ENCODE peak calls at places on chromosomes 13 and 19, in five cellular contexts. One of them, this sample, is unnamed.

GRCh38 chr19:10767726-10768125 is 49.8 kb downstream of the DNM2 start:
- DNase-seq in kidney epithelial cell: no peak
- DNase-seq in CD8-positive, alpha-beta T cell: no peak
- DNase-seq in AG10803: no peak
- DNase-seq in GM23338: no peak
- DNase-seq in this sample: no peak

GRCh38 chr13:21528616-21529015 is 69.5 kb upstream of the ZDHHC20 start:
- DNase-seq in GM23338: no peak
- DNase-seq in CD8-positive, alpha-beta T cell: no peak
- DNase-seq in kidney epithelial cell: peak; percentile 26
- DNase-seq in AG10803: peak; percentile 86
- DNase-seq in this sample: peak; percentile 7

GRCh38 chr19:7987084-7987768 is 18.2 kb downstream of the ELAVL1 start:
- DNase-seq in CD8-positive, alpha-beta T cell: no peak
- DNase-seq in kidney epithelial cell: no peak
- DNase-seq in AG10803: no peak
- DNase-seq in GM23338: no peak
- DNase-seq in this sample: no peak

GRCh38 chr13:73158851-73159250 is 100.0 kb downstream of the KLF5 start:
- DNase-seq in kidney epithelial cell: no peak
- DNase-seq in AG10803: peak; percentile 65
- DNase-seq in CD8-positive, alpha-beta T cell: no peak
- DNase-seq in GM23338: no peak
- DNase-seq in this sample: peak; percentile 72

GRCh38 chr13:72990883-72991282 is 67.9 kb upstream of the KLF5 start:
- DNase-seq in CD8-positive, alpha-beta T cell: no peak
- DNase-seq in kidney epithelial cell: no peak
- DNase-seq in GM23338: no peak
- DNase-seq in AG10803: peak; percentile 34
- DNase-seq in this sample: no peak

GRCh38 chr13:44416297-44416696 is 42.7 kb downstream of the SERP2 start:
- DNase-seq in kidney epithelial cell: no peak
- DNase-seq in GM23338: no peak
- DNase-seq in CD8-positive, alpha-beta T cell: no peak
- DNase-seq in AG10803: no peak
- DNase-seq in this sample: no peak

GRCh38 chr13:82407321-82407720 is 1475.0 kb downstream of the SLITRK1 start:
- DNase-seq in CD8-positive, alpha-beta T cell: no peak
- DNase-seq in kidney epithelial cell: no peak
- DNase-seq in AG10803: no peak
- DNase-seq in GM23338: peak; percentile 15
- DNase-seq in this sample: no peak

GRCh38 chr13:34025746-34026145 is 207.8 kb downstream of the RFC3 start:
- DNase-seq in CD8-positive, alpha-beta T cell: no peak
- DNase-seq in GM23338: no peak
- DNase-seq in kidney epithelial cell: no peak
- DNase-seq in AG10803: peak; percentile 75
- DNase-seq in this sample: peak; percentile 53

GRCh38 chr19:13966684-13967128 is 14.4 kb downstream of the DCAF15 start:
- DNase-seq in CD8-positive, alpha-beta T cell: no peak
- DNase-seq in GM23338: no peak
- DNase-seq in kidney epithelial cell: no peak
- DNase-seq in AG10803: no peak
- DNase-seq in this sample: no peak

GRCh38 chr13:97142452-97142851 is 79.7 kb upstream of the MBNL2 start:
- DNase-seq in kidney epithelial cell: no peak
- DNase-seq in CD8-positive, alpha-beta T cell: no peak
- DNase-seq in AG10803: peak; percentile 27
- DNase-seq in GM23338: peak; percentile 56
- DNase-seq in this sample: no peak

GRCh38 chr13:91375119-91375729 is 23.2 kb upstream of the GPC5 start:
- DNase-seq in AG10803: peak; percentile 5
- DNase-seq in GM23338: peak; percentile 51
- DNase-seq in CD8-positive, alpha-beta T cell: no peak
- DNase-seq in kidney epithelial cell: no peak
- DNase-seq in this sample: peak; percentile 15

GRCh38 chr13:53200498-53201453 is 172.2 kb downstream of the OLFM4 start:
- DNase-seq in CD8-positive, alpha-beta T cell: no peak
- DNase-seq in GM23338: peak; percentile 92
- DNase-seq in kidney epithelial cell: no peak
- DNase-seq in AG10803: peak; percentile 7
- DNase-seq in this sample: peak; percentile 18

GRCh38 chr13:101499406-101499805 is 46.9 kb downstream of the ITGBL1 start:
- DNase-seq in kidney epithelial cell: no peak
- DNase-seq in CD8-positive, alpha-beta T cell: no peak
- DNase-seq in AG10803: peak; percentile 54
- DNase-seq in GM23338: no peak
- DNase-seq in this sample: peak; percentile 4

GRCh38 chr13:100528820-100529219 is 59.8 kb downstream of the GGACT start:
- DNase-seq in CD8-positive, alpha-beta T cell: no peak
- DNase-seq in AG10803: no peak
- DNase-seq in GM23338: no peak
- DNase-seq in kidney epithelial cell: no peak
- DNase-seq in this sample: no peak

GRCh38 chr13:113378825-113379224 is 14.9 kb upstream of the GRTP1 start:
- DNase-seq in AG10803: no peak
- DNase-seq in CD8-positive, alpha-beta T cell: no peak
- DNase-seq in GM23338: no peak
- DNase-seq in kidney epithelial cell: no peak
- DNase-seq in this sample: no peak

GRCh38 chr13:74246398-74246975 is 112.3 kb upstream of the KLF12 start:
- DNase-seq in kidney epithelial cell: no peak
- DNase-seq in GM23338: no peak
- DNase-seq in CD8-positive, alpha-beta T cell: peak; percentile 51
- DNase-seq in AG10803: no peak
- DNase-seq in this sample: no peak

GRCh38 chr13:79874396-79875360 is 393.7 kb downstream of the NDFIP2 start:
- DNase-seq in kidney epithelial cell: no peak
- DNase-seq in CD8-positive, alpha-beta T cell: no peak
- DNase-seq in AG10803: peak; percentile 11
- DNase-seq in GM23338: peak; percentile 28
- DNase-seq in this sample: peak; percentile 69

GRCh38 chr13:29934531-29935308 is 84.3 kb upstream of the UBL3 start:
- DNase-seq in CD8-positive, alpha-beta T cell: no peak
- DNase-seq in GM23338: no peak
- DNase-seq in kidney epithelial cell: no peak
- DNase-seq in AG10803: no peak
- DNase-seq in this sample: peak; percentile 34

GRCh38 chr19:49224856-49225255 is 67.3 kb downstream of the TRPM4 start:
- DNase-seq in GM23338: peak; percentile 91
- DNase-seq in CD8-positive, alpha-beta T cell: no peak
- DNase-seq in kidney epithelial cell: no peak
- DNase-seq in AG10803: peak; percentile 42
- DNase-seq in this sample: peak; percentile 71
- TF ChIP-seq CTCF in GM23338: peak; percentile 87
- TF ChIP-seq CTCF in CD8-positive, alpha-beta T cell: no peak
- TF ChIP-seq CTCF in kidney epithelial cell: peak; percentile 56
- TF ChIP-seq CTCF in AG10803: peak; percentile 38
- TF ChIP-seq CTCF in this sample: peak; percentile 69

GRCh38 chr19:33376423-33376822 is 2.9 kb downstream of the CEBPG start:
- DNase-seq in CD8-positive, alpha-beta T cell: no peak
- DNase-seq in kidney epithelial cell: no peak
- DNase-seq in AG10803: peak; percentile 88
- DNase-seq in GM23338: no peak
- DNase-seq in this sample: peak; percentile 91

GRCh38 chr19:33375760-33376159 is 2.3 kb downstream of the CEBPG start:
- DNase-seq in GM23338: no peak
- DNase-seq in AG10803: peak; percentile 40
- DNase-seq in kidney epithelial cell: no peak
- DNase-seq in CD8-positive, alpha-beta T cell: no peak
- DNase-seq in this sample: peak; percentile 38

GRCh38 chr19:33373701-33374405 is at the start of gene CEBPG:
- DNase-seq in GM23338: peak; percentile 63
- DNase-seq in kidney epithelial cell: no peak
- DNase-seq in CD8-positive, alpha-beta T cell: peak; percentile 52
- DNase-seq in AG10803: peak; percentile 77
- DNase-seq in this sample: peak; percentile 54

GRCh38 chr19:33374406-33374703 is 846 bp downstream of the CEBPG start:
- DNase-seq in kidney epithelial cell: no peak
- DNase-seq in CD8-positive, alpha-beta T cell: peak; percentile 15
- DNase-seq in GM23338: no peak
- DNase-seq in AG10803: peak; percentile 44
- DNase-seq in this sample: peak; percentile 31

GRCh38 chr19:33375156-33375744 is 1.7 kb downstream of the CEBPG start:
- DNase-seq in CD8-positive, alpha-beta T cell: no peak
- DNase-seq in AG10803: no peak
- DNase-seq in GM23338: no peak
- DNase-seq in kidney epithelial cell: no peak
- DNase-seq in this sample: no peak
- H3K4me3 ChIP-seq in CD8-positive, alpha-beta T cell: peak overlapping the region; percentile 90
- H3K4me3 ChIP-seq in AG10803: peak overlapping the region; percentile 97
- H3K4me3 ChIP-seq in GM23338: peak overlapping the region; percentile 85
- H3K4me3 ChIP-seq in kidney epithelial cell: no peak overlapping the region
- H3K4me3 ChIP-seq in this sample: peak overlapping the region; percentile 63

DNA sequence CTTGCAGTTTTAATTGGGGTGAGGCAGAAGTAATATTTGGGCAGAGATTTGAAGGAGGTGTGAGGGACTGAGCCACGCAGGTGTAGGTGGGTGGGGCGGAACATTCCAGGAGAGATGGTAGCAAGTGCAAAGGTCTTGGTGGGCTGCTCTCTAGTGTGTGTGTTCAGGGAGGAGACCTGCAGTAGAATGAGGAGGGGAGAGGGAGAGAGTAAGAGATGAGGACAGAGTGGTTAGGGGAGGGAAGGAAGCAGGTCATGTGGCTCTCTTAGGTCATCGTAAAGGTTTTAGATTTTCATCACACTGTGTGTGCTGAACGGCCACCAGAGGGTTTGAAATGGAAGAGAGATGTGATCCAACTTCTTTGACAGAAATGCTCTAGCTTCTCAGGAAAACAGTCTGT is 33.5 kb downstream of the WASF3 start:
- DNase-seq in GM23338: peak; percentile 24
- DNase-seq in AG10803: no peak
- DNase-seq in CD8-positive, alpha-beta T cell: no peak
- DNase-seq in kidney epithelial cell: no peak
- DNase-seq in this sample: no peak
- TF ChIP-seq CTCF in GM23338: no peak
- TF ChIP-seq CTCF in AG10803: no peak
- TF ChIP-seq CTCF in CD8-positive, alpha-beta T cell: no peak
- TF ChIP-seq CTCF in kidney epithelial cell: no peak
- TF ChIP-seq CTCF in this sample: no peak

DNA sequence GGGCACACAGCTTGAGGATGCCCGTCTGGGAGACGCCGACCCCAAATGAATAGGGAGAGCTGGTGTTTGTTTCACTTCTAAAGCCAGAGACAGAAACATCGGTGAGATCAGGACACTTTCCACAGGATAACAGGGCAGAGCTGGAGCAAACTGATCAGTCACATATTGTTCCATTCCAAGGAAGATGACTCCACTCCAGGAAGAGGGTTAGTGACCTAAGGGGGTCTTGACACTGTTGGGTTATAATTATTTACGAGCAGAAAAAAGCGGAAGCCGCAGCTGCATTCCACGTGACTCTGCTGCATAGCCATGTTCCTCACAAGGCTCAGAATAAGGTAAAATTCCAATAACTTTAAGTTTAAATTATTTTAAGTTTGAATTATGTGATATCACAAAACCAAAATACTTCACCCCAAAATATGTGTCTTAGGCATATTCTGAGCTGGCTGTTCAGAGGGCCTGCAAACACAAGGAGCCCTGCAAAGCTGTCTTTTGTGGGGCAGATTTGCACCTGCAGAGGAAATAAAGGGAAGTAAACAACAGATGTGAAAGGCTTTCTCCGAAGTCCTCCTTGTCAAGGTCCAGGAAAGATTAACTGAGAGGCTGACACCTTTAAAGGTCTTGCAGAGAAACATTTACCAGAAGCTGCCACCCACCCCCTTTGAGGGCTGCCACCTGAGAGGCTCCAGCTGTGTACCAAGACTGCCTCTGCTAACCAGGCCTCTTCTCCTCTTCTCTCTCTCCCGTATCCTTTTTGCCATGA is 819.2 kb downstream of the UQCRFS1 start:
- DNase-seq in kidney epithelial cell: no peak
- DNase-seq in CD8-positive, alpha-beta T cell: no peak
- DNase-seq in AG10803: no peak
- DNase-seq in GM23338: peak; percentile 38
- DNase-seq in this sample: no peak
- H3K4me3 ChIP-seq in kidney epithelial cell: no peak overlapping the region
- H3K4me3 ChIP-seq in CD8-positive, alpha-beta T cell: no peak overlapping the region
- H3K4me3 ChIP-seq in AG10803: no peak overlapping the region
- H3K4me3 ChIP-seq in GM23338: no peak overlapping the region
- H3K4me3 ChIP-seq in this sample: no peak overlapping the region

GRCh38 chr13:84430441-84430840 is 548.2 kb upstream of the SLITRK1 start:
- DNase-seq in CD8-positive, alpha-beta T cell: no peak
- DNase-seq in kidney epithelial cell: no peak
- DNase-seq in AG10803: no peak
- DNase-seq in GM23338: no peak
- DNase-seq in this sample: no peak

GRCh38 chr13:84431646-84432045 is 549.4 kb upstream of the SLITRK1 start:
- DNase-seq in kidney epithelial cell: no peak
- DNase-seq in GM23338: no peak
- DNase-seq in CD8-positive, alpha-beta T cell: no peak
- DNase-seq in AG10803: peak; percentile 31
- DNase-seq in this sample: no peak

GRCh38 chr13:84430015-84430414 is 547.7 kb upstream of the SLITRK1 start:
- DNase-seq in GM23338: no peak
- DNase-seq in AG10803: peak; percentile 72
- DNase-seq in kidney epithelial cell: no peak
- DNase-seq in CD8-positive, alpha-beta T cell: no peak
- DNase-seq in this sample: no peak

DNA sequence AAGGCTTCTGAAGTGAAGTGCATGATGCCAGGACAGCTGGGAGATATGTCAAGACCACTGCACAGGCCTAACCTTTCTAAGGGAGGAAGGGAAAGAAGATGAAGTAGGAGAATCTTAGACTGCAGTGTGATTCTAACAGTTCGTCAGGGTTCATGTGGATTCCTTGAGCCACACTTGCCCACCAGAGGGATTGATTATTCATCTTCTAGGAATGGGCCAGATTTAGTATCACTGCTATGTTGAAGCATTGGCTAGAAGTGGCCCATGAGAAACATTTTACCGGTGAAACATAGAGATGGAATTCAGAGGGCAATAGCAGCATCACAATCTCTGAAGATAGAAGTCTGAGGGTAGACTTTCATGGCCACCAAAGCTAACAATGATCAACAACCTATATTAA is 550.8 kb upstream of the SLITRK1 start:
- DNase-seq in AG10803: peak; percentile 74
- DNase-seq in GM23338: no peak
- DNase-seq in kidney epithelial cell: peak; percentile 23
- DNase-seq in CD8-positive, alpha-beta T cell: no peak
- DNase-seq in this sample: no peak
- TF ChIP-seq CTCF in AG10803: peak; percentile 15
- TF ChIP-seq CTCF in GM23338: no peak
- TF ChIP-seq CTCF in kidney epithelial cell: no peak
- TF ChIP-seq CTCF in CD8-positive, alpha-beta T cell: no peak
- TF ChIP-seq CTCF in this sample: no peak

GRCh38 chr19:23916991-23917390 is 2.3 kb downstream of the ZNF726 start:
- DNase-seq in AG10803: peak; percentile 4
- DNase-seq in GM23338: no peak
- DNase-seq in CD8-positive, alpha-beta T cell: no peak
- DNase-seq in kidney epithelial cell: no peak
- DNase-seq in this sample: peak; percentile 56
- H3K4me3 ChIP-seq in AG10803: no peak overlapping the region
- H3K4me3 ChIP-seq in GM23338: no peak overlapping the region
- H3K4me3 ChIP-seq in CD8-positive, alpha-beta T cell: no peak overlapping the region
- H3K4me3 ChIP-seq in kidney epithelial cell: no peak overlapping the region
- H3K4me3 ChIP-seq in this sample: no peak overlapping the region

GRCh38 chr13:28138012-28138755 is at the start of gene PAN3:
- DNase-seq in kidney epithelial cell: peak; percentile 54
- DNase-seq in CD8-positive, alpha-beta T cell: peak; percentile 93
- DNase-seq in AG10803: peak; percentile 89
- DNase-seq in GM23338: peak; percentile 91
- DNase-seq in this sample: peak; percentile 91
- TF ChIP-seq CTCF in kidney epithelial cell: no peak
- TF ChIP-seq CTCF in CD8-positive, alpha-beta T cell: no peak
- TF ChIP-seq CTCF in AG10803: no peak
- TF ChIP-seq CTCF in GM23338: no peak
- TF ChIP-seq CTCF in this sample: no peak